ENCODE peak calls at places on chromosomes 6 and 20, in nine cellular contexts. One of them, this sample, is unnamed.

GRCh38 chr6:53647437-53648094 is 18.0 kb downstream of the KLHL31 start:
- DNase-seq in astrocyte: no peak
- DNase-seq in iPS DF 6.9: no peak
- DNase-seq in IMR-90: no peak
- DNase-seq in GM23248: peak; percentile 22
- DNase-seq in neuronal stem cell: no peak
- DNase-seq in lung: no peak
- DNase-seq in suprapubic skin: no peak
- DNase-seq in tibial artery: no peak
- DNase-seq in this sample: no peak

GRCh38 chr6:162468326-162468725 is 259.2 kb downstream of the PRKN start:
- DNase-seq in GM23248: peak; percentile 42
- DNase-seq in tibial artery: no peak
- DNase-seq in neuronal stem cell: no peak
- DNase-seq in astrocyte: peak; percentile 62
- DNase-seq in suprapubic skin: no peak
- DNase-seq in iPS DF 6.9: no peak
- DNase-seq in IMR-90: no peak
- DNase-seq in lung: no peak
- DNase-seq in this sample: no peak

GRCh38 chr6:33840064-33840926 is 36.5 kb upstream of the MLN start:
- DNase-seq in IMR-90: peak; percentile 98
- DNase-seq in suprapubic skin: no peak
- DNase-seq in iPS DF 6.9: no peak
- DNase-seq in tibial artery: peak; percentile 32
- DNase-seq in neuronal stem cell: no peak
- DNase-seq in astrocyte: peak; percentile 94
- DNase-seq in GM23248: peak; percentile 99
- DNase-seq in lung: no peak
- DNase-seq in this sample: peak; percentile 85

GRCh38 chr6:109794201-109794926 is 103.3 kb downstream of the FIG4 start:
- DNase-seq in iPS DF 6.9: no peak
- DNase-seq in tibial artery: no peak
- DNase-seq in GM23248: peak; percentile 84
- DNase-seq in IMR-90: peak; percentile 88
- DNase-seq in suprapubic skin: no peak
- DNase-seq in astrocyte: peak; percentile 75
- DNase-seq in neuronal stem cell: no peak
- DNase-seq in lung: no peak
- DNase-seq in this sample: no peak

GRCh38 chr6:75202676-75203131 is 3.1 kb downstream of the COL12A1 start:
- DNase-seq in GM23248: peak; percentile 52
- DNase-seq in tibial artery: no peak
- DNase-seq in astrocyte: peak; percentile 57
- DNase-seq in lung: no peak
- DNase-seq in iPS DF 6.9: no peak
- DNase-seq in suprapubic skin: no peak
- DNase-seq in neuronal stem cell: no peak
- DNase-seq in IMR-90: peak; percentile 46
- DNase-seq in this sample: no peak

GRCh38 chr6:126831461-126831860 is 287.0 kb upstream of the RSPO3 start:
- DNase-seq in iPS DF 6.9: no peak
- DNase-seq in tibial artery: no peak
- DNase-seq in lung: no peak
- DNase-seq in IMR-90: no peak
- DNase-seq in astrocyte: peak; percentile 27
- DNase-seq in neuronal stem cell: no peak
- DNase-seq in GM23248: no peak
- DNase-seq in suprapubic skin: no peak
- DNase-seq in this sample: no peak

GRCh38 chr6:386688-387266 is 4.8 kb upstream of the IRF4 start:
- DNase-seq in astrocyte: no peak
- DNase-seq in suprapubic skin: peak; percentile 53
- DNase-seq in IMR-90: no peak
- DNase-seq in lung: no peak
- DNase-seq in GM23248: no peak
- DNase-seq in neuronal stem cell: no peak
- DNase-seq in iPS DF 6.9: no peak
- DNase-seq in tibial artery: no peak
- DNase-seq in this sample: no peak

GRCh38 chr6:169312658-169313346 is 59.2 kb upstream of the THBS2 start:
- DNase-seq in neuronal stem cell: no peak
- DNase-seq in suprapubic skin: no peak
- DNase-seq in IMR-90: no peak
- DNase-seq in iPS DF 6.9: no peak
- DNase-seq in lung: no peak
- DNase-seq in GM23248: peak; percentile 77
- DNase-seq in astrocyte: no peak
- DNase-seq in tibial artery: no peak
- DNase-seq in this sample: no peak

GRCh38 chr20:42018979-42019378 is 400.8 kb upstream of the CHD6 start:
- DNase-seq in GM23248: no peak
- DNase-seq in iPS DF 6.9: no peak
- DNase-seq in neuronal stem cell: no peak
- DNase-seq in IMR-90: no peak
- DNase-seq in tibial artery: no peak
- DNase-seq in astrocyte: no peak
- DNase-seq in suprapubic skin: no peak
- DNase-seq in lung: no peak
- DNase-seq in this sample: no peak

GRCh38 chr20:38430679-38431325 is 4.3 kb downstream of the SNHG17 start:
- DNase-seq in GM23248: peak; percentile 56
- DNase-seq in iPS DF 6.9: no peak
- DNase-seq in astrocyte: no peak
- DNase-seq in neuronal stem cell: no peak
- DNase-seq in lung: no peak
- DNase-seq in tibial artery: no peak
- DNase-seq in suprapubic skin: no peak
- DNase-seq in IMR-90: peak; percentile 21
- DNase-seq in this sample: no peak

GRCh38 chr6:55869731-55870130 is 5.7 kb downstream of the BMP5 start:
- DNase-seq in astrocyte: no peak
- DNase-seq in GM23248: no peak
- DNase-seq in neuronal stem cell: no peak
- DNase-seq in IMR-90: no peak
- DNase-seq in lung: no peak
- DNase-seq in tibial artery: no peak
- DNase-seq in iPS DF 6.9: no peak
- DNase-seq in suprapubic skin: no peak
- DNase-seq in this sample: no peak

GRCh38 chr6:162099685-162100084 is 627.9 kb downstream of the PRKN start:
- DNase-seq in iPS DF 6.9: no peak
- DNase-seq in lung: peak; percentile 30
- DNase-seq in tibial artery: no peak
- DNase-seq in neuronal stem cell: no peak
- DNase-seq in suprapubic skin: no peak
- DNase-seq in astrocyte: peak; percentile 98
- DNase-seq in IMR-90: peak; percentile 36
- DNase-seq in GM23248: peak; percentile 98
- DNase-seq in this sample: peak; percentile 24

GRCh38 chr6:119012521-119012920 is 65.9 kb downstream of the FAM184A start:
- DNase-seq in IMR-90: no peak
- DNase-seq in neuronal stem cell: no peak
- DNase-seq in tibial artery: no peak
- DNase-seq in iPS DF 6.9: no peak
- DNase-seq in suprapubic skin: no peak
- DNase-seq in GM23248: no peak
- DNase-seq in astrocyte: peak; percentile 1
- DNase-seq in lung: no peak
- DNase-seq in this sample: no peak

GRCh38 chr20:38311100-38311499 is 7.1 kb downstream of the BPI start:
- DNase-seq in GM23248: no peak
- DNase-seq in tibial artery: no peak
- DNase-seq in IMR-90: no peak
- DNase-seq in suprapubic skin: no peak
- DNase-seq in astrocyte: no peak
- DNase-seq in neuronal stem cell: no peak
- DNase-seq in lung: no peak
- DNase-seq in iPS DF 6.9: no peak
- DNase-seq in this sample: no peak

GRCh38 chr6:112786801-112787200 is 439.7 kb downstream of the RFPL4B start:
- DNase-seq in astrocyte: peak; percentile 29
- DNase-seq in GM23248: no peak
- DNase-seq in iPS DF 6.9: no peak
- DNase-seq in IMR-90: no peak
- DNase-seq in lung: no peak
- DNase-seq in tibial artery: no peak
- DNase-seq in neuronal stem cell: no peak
- DNase-seq in suprapubic skin: no peak
- DNase-seq in this sample: no peak
- H3K27ac ChIP-seq in astrocyte: no peak overlapping the region
- H3K27ac ChIP-seq in GM23248: no peak overlapping the region
- H3K27ac ChIP-seq in iPS DF 6.9: no peak overlapping the region
- H3K27ac ChIP-seq in IMR-90: no peak overlapping the region
- H3K27ac ChIP-seq in lung: no peak overlapping the region
- H3K27ac ChIP-seq in tibial artery: no peak overlapping the region
- H3K27ac ChIP-seq in neuronal stem cell: no peak overlapping the region
- H3K27ac ChIP-seq in suprapubic skin: no peak overlapping the region
- H3K27ac ChIP-seq in this sample: no peak overlapping the region

GRCh38 chr6:99605911-99606669 is 543 bp upstream of the PRDM13 start:
- DNase-seq in iPS DF 6.9: no peak
- DNase-seq in IMR-90: no peak
- DNase-seq in tibial artery: no peak
- DNase-seq in GM23248: no peak
- DNase-seq in neuronal stem cell: no peak
- DNase-seq in suprapubic skin: no peak
- DNase-seq in lung: no peak
- DNase-seq in astrocyte: no peak
- DNase-seq in this sample: no peak

GRCh38 chr6:99605074-99605726 is 1.4 kb upstream of the PRDM13 start:
- DNase-seq in astrocyte: no peak
- DNase-seq in iPS DF 6.9: no peak
- DNase-seq in tibial artery: no peak
- DNase-seq in suprapubic skin: no peak
- DNase-seq in neuronal stem cell: no peak
- DNase-seq in IMR-90: no peak
- DNase-seq in GM23248: no peak
- DNase-seq in lung: no peak
- DNase-seq in this sample: no peak

GRCh38 chr6:99603421-99604160 is 3.0 kb upstream of the PRDM13 start:
- DNase-seq in lung: no peak
- DNase-seq in GM23248: peak; percentile 56
- DNase-seq in astrocyte: peak; percentile 6
- DNase-seq in iPS DF 6.9: no peak
- DNase-seq in IMR-90: peak; percentile 8
- DNase-seq in tibial artery: no peak
- DNase-seq in neuronal stem cell: peak; percentile 73
- DNase-seq in suprapubic skin: no peak
- DNase-seq in this sample: no peak

GRCh38 chr6:99604161-99605073 is 2.2 kb upstream of the PRDM13 start:
- DNase-seq in suprapubic skin: no peak
- DNase-seq in iPS DF 6.9: no peak
- DNase-seq in GM23248: no peak
- DNase-seq in neuronal stem cell: no peak
- DNase-seq in tibial artery: no peak
- DNase-seq in IMR-90: no peak
- DNase-seq in astrocyte: no peak
- DNase-seq in lung: no peak
- DNase-seq in this sample: no peak

GRCh38 chr6:99602519-99603420 is 3.9 kb upstream of the PRDM13 start:
- DNase-seq in neuronal stem cell: no peak
- DNase-seq in tibial artery: no peak
- DNase-seq in astrocyte: no peak
- DNase-seq in GM23248: no peak
- DNase-seq in suprapubic skin: no peak
- DNase-seq in iPS DF 6.9: no peak
- DNase-seq in IMR-90: no peak
- DNase-seq in lung: no peak
- DNase-seq in this sample: no peak
- H3K27me3 ChIP-seq in neuronal stem cell: peaks cover 85% of the 10 kb centered on the region
- H3K27me3 ChIP-seq in tibial artery: peaks cover 95% of the 10 kb centered on the region
- H3K27me3 ChIP-seq in astrocyte: peaks cover 93% of the 10 kb centered on the region
- H3K27me3 ChIP-seq in GM23248: peaks cover 98% of the 10 kb centered on the region
- H3K27me3 ChIP-seq in suprapubic skin: peaks cover 100% of the 10 kb centered on the region
- H3K27me3 ChIP-seq in iPS DF 6.9: peaks cover 83% of the 10 kb centered on the region
- H3K27me3 ChIP-seq in IMR-90: peaks cover 83% of the 10 kb centered on the region
- H3K27me3 ChIP-seq in lung: peaks cover 14% of the 10 kb centered on the region
- H3K27me3 ChIP-seq in this sample: peaks cover 86% of the 10 kb centered on the region

GRCh38 chr6:138219398-138219797 is 1.1 kb upstream of the PBOV1 start:
- DNase-seq in neuronal stem cell: no peak
- DNase-seq in tibial artery: no peak
- DNase-seq in GM23248: no peak
- DNase-seq in IMR-90: no peak
- DNase-seq in suprapubic skin: no peak
- DNase-seq in lung: no peak
- DNase-seq in astrocyte: no peak
- DNase-seq in iPS DF 6.9: no peak
- DNase-seq in this sample: no peak
- H3K27ac ChIP-seq in neuronal stem cell: no peak overlapping the region
- H3K27ac ChIP-seq in tibial artery: no peak overlapping the region
- H3K27ac ChIP-seq in GM23248: no peak overlapping the region
- H3K27ac ChIP-seq in IMR-90: no peak overlapping the region
- H3K27ac ChIP-seq in suprapubic skin: no peak overlapping the region
- H3K27ac ChIP-seq in lung: no peak overlapping the region
- H3K27ac ChIP-seq in astrocyte: no peak overlapping the region
- H3K27ac ChIP-seq in iPS DF 6.9: no peak overlapping the region
- H3K27ac ChIP-seq in this sample: no peak overlapping the region

GRCh38 chr6:41536884-41537347 is 9.3 kb upstream of the FOXP4 start:
- DNase-seq in astrocyte: no peak
- DNase-seq in neuronal stem cell: no peak
- DNase-seq in iPS DF 6.9: no peak
- DNase-seq in suprapubic skin: no peak
- DNase-seq in GM23248: no peak
- DNase-seq in lung: peak; percentile 77
- DNase-seq in IMR-90: no peak
- DNase-seq in tibial artery: no peak
- DNase-seq in this sample: no peak

GRCh38 chr6:41541364-41541763 is 4.8 kb upstream of the FOXP4 start:
- DNase-seq in astrocyte: no peak
- DNase-seq in GM23248: no peak
- DNase-seq in lung: no peak
- DNase-seq in suprapubic skin: no peak
- DNase-seq in tibial artery: no peak
- DNase-seq in iPS DF 6.9: no peak
- DNase-seq in neuronal stem cell: no peak
- DNase-seq in IMR-90: no peak
- DNase-seq in this sample: no peak

GRCh38 chr6:41537359-41537758 is 8.8 kb upstream of the FOXP4 start:
- DNase-seq in IMR-90: no peak
- DNase-seq in iPS DF 6.9: no peak
- DNase-seq in tibial artery: no peak
- DNase-seq in GM23248: no peak
- DNase-seq in astrocyte: no peak
- DNase-seq in neuronal stem cell: no peak
- DNase-seq in lung: no peak
- DNase-seq in suprapubic skin: no peak
- DNase-seq in this sample: no peak

GRCh38 chr6:41538556-41539182 is 7.5 kb upstream of the FOXP4 start:
- DNase-seq in GM23248: peak; percentile 31
- DNase-seq in tibial artery: no peak
- DNase-seq in lung: no peak
- DNase-seq in suprapubic skin: no peak
- DNase-seq in neuronal stem cell: no peak
- DNase-seq in iPS DF 6.9: no peak
- DNase-seq in astrocyte: no peak
- DNase-seq in IMR-90: peak; percentile 13
- DNase-seq in this sample: no peak

DNA sequence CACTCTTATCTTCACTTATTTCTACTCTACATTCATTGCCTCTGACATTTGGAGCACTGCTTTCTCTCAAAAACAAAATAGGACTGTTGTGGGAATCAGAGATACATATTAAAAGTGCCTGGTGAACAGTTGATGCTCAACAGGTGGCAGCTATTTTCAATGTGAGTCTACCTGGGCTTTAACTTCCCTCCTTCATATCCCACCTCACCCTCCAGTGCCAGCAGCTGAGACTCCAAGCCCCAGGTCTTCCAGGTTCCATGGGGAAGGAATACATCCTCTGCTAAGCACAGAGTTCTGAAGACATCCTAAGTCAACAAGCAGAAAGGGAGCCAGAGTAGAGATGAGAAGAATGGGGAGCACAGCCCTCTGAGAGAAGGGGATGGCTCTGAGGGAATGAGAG is 7.0 kb upstream of the FOXP4 start:
- DNase-seq in iPS DF 6.9: no peak
- DNase-seq in IMR-90: no peak
- DNase-seq in astrocyte: no peak
- DNase-seq in tibial artery: no peak
- DNase-seq in GM23248: no peak
- DNase-seq in lung: no peak
- DNase-seq in neuronal stem cell: no peak
- DNase-seq in suprapubic skin: no peak
- DNase-seq in this sample: no peak
- H3K27me3 ChIP-seq in iPS DF 6.9: peaks cover 10% of the 10 kb centered on the region
- H3K27me3 ChIP-seq in IMR-90: peaks cover 46% of the 10 kb centered on the region
- H3K27me3 ChIP-seq in astrocyte: peaks cover 6% of the 10 kb centered on the region
- H3K27me3 ChIP-seq in tibial artery: peaks cover 20% of the 10 kb centered on the region
- H3K27me3 ChIP-seq in GM23248: peaks cover 10% of the 10 kb centered on the region
- H3K27me3 ChIP-seq in lung: no peaks in the 10 kb centered on the region
- H3K27me3 ChIP-seq in neuronal stem cell: peaks cover 3% of the 10 kb centered on the region
- H3K27me3 ChIP-seq in suprapubic skin: no peaks in the 10 kb centered on the region
- H3K27me3 ChIP-seq in this sample: no peaks in the 10 kb centered on the region